ENCODE peak calls at places on chromosomes 13 and 19, in nine cellular contexts. K is foreskin fibroblast; T is skeletal muscle cell; J is ascending aorta; X is EL; M is GM03348; Y is colonic mucosa; F is stimulated activated CD4-positive, alpha-beta T cell treated with anti-CD3 and anti-CD28 coated beads, Interleukin-2, amount 100 ng/mL, for 24 hours; L is AG09309. D is an unnamed sample.

GRCh38 chr13:51475727-51476521 is 23.1 kb upstream of the INTS6 start:
- DNase-seq in K (peak; percentile 47), T (no peak), J (no peak), X (peak; percentile 35), M (peak; percentile 6), Y (no peak), F (no peak), L (no peak), D (no peak)

GRCh38 chr19:35318679-35319448 is 10.1 kb upstream of the CD22 start:
- DNase-seq in K (peak; percentile 90), T (peak; percentile 6), J (peak; percentile 53), X (peak; percentile 91), M (peak; percentile 81), Y (peak; percentile 32), F (no peak), L (peak; percentile 23), D (peak; percentile 96)

GRCh38 chr13:24627864-24628418 is 52.3 kb upstream of the ATP12A start:
- DNase-seq in K (no peak), T (no peak), J (no peak), X (no peak), M (peak; percentile 3), Y (peak; percentile 51), F (no peak), L (no peak), D (no peak)

GRCh38 chr19:18322318-18322758 is 538 bp downstream of the LSM4 start:
- DNase-seq in K (peak; percentile 82), T (no peak), J (no peak), X (peak; percentile 68), M (peak; percentile 74), Y (peak; percentile 87), F (peak; percentile 67), L (no peak), D (peak; percentile 44)

GRCh38 chr13:19161308-19161707 is 20.3 kb downstream of the TUBA3C start:
- DNase-seq in K (no peak), T (no peak), J (no peak), X (no peak), M (peak; percentile 2), Y (no peak), F (no peak), L (no peak), D (no peak)

GRCh38 chr13:34128661-34129060 is 310.7 kb downstream of the RFC3 start:
- DNase-seq in K (peak; percentile 37), T (no peak), J (no peak), X (peak; percentile 81), M (peak; percentile 8), Y (no peak), F (no peak), L (peak; percentile 17), D (no peak)

GRCh38 chr19:40200352-40201099 is 9.3 kb downstream of the MAP3K10 start:
- DNase-seq in K (no peak), T (no peak), J (no peak), X (no peak), M (no peak), Y (no peak), F (no peak), L (no peak), D (no peak)

GRCh38 chr19:37304190-37304883 is 66.6 kb upstream of the ZNF527 start:
- DNase-seq in K (peak; percentile 41), T (no peak), J (no peak), X (no peak), M (peak; percentile 71), Y (no peak), F (peak; percentile 29), L (no peak), D (no peak)

GRCh38 chr19:18046066-18046718 is 38.2 kb downstream of the ARRDC2 start:
- DNase-seq in K (peak; percentile 91), T (peak; percentile 72), J (no peak), X (peak; percentile 97), M (peak; percentile 57), Y (no peak), F (peak; percentile 30), L (peak; percentile 41), D (peak; percentile 94)

GRCh38 chr19:43490759-43491158 is 13.8 kb downstream of the PHLDB3 start:
- DNase-seq in K (no peak), T (no peak), J (no peak), X (no peak), M (no peak), Y (no peak), F (no peak), L (no peak), D (no peak)

GRCh38 chr13:98297043-98297442 is 120.0 kb upstream of the RNF113B start:
- DNase-seq in K (no peak), T (no peak), J (no peak), X (no peak), M (no peak), Y (no peak), F (no peak), L (no peak), D (no peak)

GRCh38 chr13:37443538-37443937 is 155.0 kb downstream of the POSTN start:
- DNase-seq in K (peak; percentile 82), T (peak; percentile 91), J (no peak), X (peak; percentile 73), M (peak; percentile 68), Y (no peak), F (no peak), L (peak; percentile 71), D (no peak)

GRCh38 chr13:106561551-106562170 is 6.3 kb downstream of the ARGLU1 start:
- DNase-seq in K (peak; percentile 28), T (no peak), J (no peak), X (no peak), M (no peak), Y (no peak), F (peak; percentile 59), L (no peak), D (peak; percentile 26)

GRCh38 chr13:49240017-49240416 is 7.7 kb upstream of the CDADC1 start:
- DNase-seq in K (peak; percentile 66), T (no peak), J (no peak), X (peak; percentile 48), M (peak; percentile 32), Y (no peak), F (peak; percentile 33), L (no peak), D (no peak)

GRCh38 chr19:6772028-6772865 is at the start of gene VAV1:
- DNase-seq in K (no peak), T (no peak), J (peak; percentile 21), X (no peak), M (no peak), Y (peak; percentile 74), F (peak; percentile 82), L (no peak), D (no peak)

GRCh38 chr19:4738734-4739133 is 15.1 kb upstream of the DPP9 start:
- DNase-seq in K (peak; percentile 38), T (no peak), J (no peak), X (peak; percentile 15), M (no peak), Y (no peak), F (no peak), L (no peak), D (no peak)

GRCh38 chr13:108795841-108796240 is 166.4 kb downstream of the MYO16 start:
- DNase-seq in K (no peak), T (no peak), J (no peak), X (no peak), M (peak; percentile 10), Y (no peak), F (no peak), L (no peak), D (no peak)

GRCh38 chr19:44757735-44758505 is 9.4 kb downstream of the BCL3 start:
- DNase-seq in K (peak; percentile 93), T (no peak), J (no peak), X (no peak), M (no peak), Y (no peak), F (no peak), L (no peak), D (no peak)

GRCh38 chr19:41904118-41904870 is 21.3 kb downstream of the ARHGEF1 start:
- DNase-seq in K (no peak), T (no peak), J (no peak), X (no peak), M (no peak), Y (peak; percentile 93), F (no peak), L (no peak), D (no peak)